ENCODE peak calls at places on chromosomes 11 and 22, in seven cellular contexts. J is HS-5; V is stimulated activated CD8-positive, alpha-beta memory T cell treated with anti-CD3 and anti-CD28 coated beads, Interleukin-15, amount 100 ng/mL, for 1 hour; Q is NCI-H345; M is amniotic stem cell; Z is M059J; O is HCEC 1CT. K is an unnamed sample.

GRCh38 chr11:34343153-34343552 is 14.7 kb downstream of the ABTB2 start:
- DNase-seq in Z (peak; percentile 97), V (no peak), O (peak; percentile 80), M (no peak), Q (no peak), J (no peak), K (peak; percentile 94)

GRCh38 chr11:16154715-16155396 is 201.5 kb downstream of the SOX6 start:
- DNase-seq in Z (no peak), O (no peak), J (no peak), Q (no peak), M (no peak), V (no peak), K (peak; percentile 3)

GRCh38 chr22:22769434-22770279 is 118.0 kb upstream of the IGLL5 start:
- DNase-seq in O (no peak), J (no peak), Q (no peak), M (no peak), Z (no peak), V (no peak), K (no peak)

GRCh38 chr11:67349036-67349435 is 4.3 kb downstream of the POLD4 start:
- DNase-seq in V (no peak), O (no peak), M (no peak), Q (no peak), J (no peak), Z (no peak), K (no peak)

GRCh38 chr11:59918987-59919589 is 19.1 kb upstream of the OOSP1 start:
- DNase-seq in M (peak; percentile 34), Q (peak; percentile 13), O (peak; percentile 62), J (peak; percentile 62), V (no peak), Z (peak; percentile 72), K (peak; percentile 42)

GRCh38 chr11:100930185-100930778 is 199.3 kb downstream of the PGR start:
- DNase-seq in Q (peak; percentile 61), O (peak; percentile 67), J (peak; percentile 88), Z (peak; percentile 76), V (no peak), M (peak; percentile 21), K (peak; percentile 71)

GRCh38 chr11:69121021-69121420 is 34.7 kb upstream of the SMIM38 start:
- DNase-seq in O (no peak), M (no peak), V (no peak), J (no peak), Z (no peak), Q (no peak), K (no peak)

GRCh38 chr11:111282663-111283062 is 15.7 kb upstream of the POU2AF3 start:
- DNase-seq in Z (no peak), M (no peak), J (no peak), O (no peak), V (no peak), Q (no peak), K (no peak)

GRCh38 chr22:37661160-37661924 is 2.8 kb downstream of the PDXP start:
- DNase-seq in Z (no peak), M (peak; percentile 61), V (no peak), O (peak; percentile 69), J (no peak), Q (peak; percentile 63), K (peak; percentile 77)

GRCh38 chr11:111724615-111725129 is 41.5 kb downstream of the PPP2R1B start:
- DNase-seq in O (no peak), Q (no peak), Z (no peak), M (no peak), J (no peak), V (no peak), K (no peak)

GRCh38 chr11:85977751-85978160 is 91.1 kb downstream of the PICALM start:
- DNase-seq in M (no peak), V (no peak), Q (no peak), Z (no peak), J (no peak), O (no peak), K (no peak)

GRCh38 chr22:36113121-36113520 is 47.4 kb downstream of the APOL3 start:
- DNase-seq in J (no peak), Q (no peak), V (no peak), O (no peak), M (no peak), Z (no peak), K (no peak)

GRCh38 chr22:26589845-26590524 is at the start of gene TPST2:
- DNase-seq in O (peak; percentile 73), J (peak; percentile 32), M (peak; percentile 32), V (peak; percentile 61), Q (peak; percentile 70), Z (peak; percentile 61), K (peak; percentile 71)

K was measured in iris pigment epithelial cell.